ENCODE peak calls at places on chromosome 14, in six cellular contexts. Z, A, J, Q, W and E are unnamed samples. For H3K4me1, the result is how much of the 10 kb centered on the place peaks cover.

GRCh38 chr14:104879201-104879982 is 14.3 kb downstream of the CEP170B start:
- DNase-seq in Z (no peak), A (no peak), J (peak), Q (no peak), W (no peak), E (no peak)

GRCh38 chr14:93976477-93977057 is at the start of gene ASB2:
- DNase-seq in Z (peak), A (no peak), J (peak), Q (peak), W (peak), E (no peak)

GRCh38 chr14:53180272-53181221 is 27.4 kb upstream of the DDHD1 start:
- DNase-seq in Z (no peak), A (peak), J (no peak), Q (no peak), W (peak), E (peak)

GRCh38 chr14:64684091-64684490 is 20.1 kb upstream of the PLEKHG3 start:
- DNase-seq in Z (peak), A (no peak), J (peak), Q (no peak), W (peak), E (no peak)

GRCh38 chr14:79809849-79810612 is 401.3 kb downstream of the DIO2 start:
- DNase-seq in Z (no peak), A (peak), J (no peak), Q (peak), W (peak), E (peak)

GRCh38 chr14:30193791-30194407 is 266.3 kb upstream of the PRKD1 start:
- DNase-seq in Z (no peak), A (no peak), J (no peak), Q (no peak), W (peak), E (no peak)

GRCh38 chr14:104253223-104253822 is 114.9 kb downstream of the KIF26A start:
- DNase-seq in Z (no peak), A (no peak), J (no peak), Q (no peak), W (no peak), E (no peak)

GRCh38 chr14:68628605-68629310 is 164.1 kb downstream of the ZFP36L1 start:
- DNase-seq in Z (no peak), A (peak), J (no peak), Q (no peak), W (no peak), E (no peak)

GRCh38 chr14:69643430-69644200 is 32.2 kb downstream of the SUSD6 start:
- DNase-seq in Z (peak), A (no peak), J (peak), Q (no peak), W (peak), E (no peak)

GRCh38 chr14:105437723-105438500 is 18.3 kb downstream of the MTA1 start:
- DNase-seq in Z (no peak), A (no peak), J (no peak), Q (no peak), W (no peak), E (no peak)

GRCh38 chr14:65352964-65353530 is 59.5 kb upstream of the FUT8 start:
- DNase-seq in Z (no peak), A (no peak), J (no peak), Q (peak), W (no peak), E (no peak)

GRCh38 chr14:96698846-96699543 is 98.2 kb upstream of the VRK1 start:
- DNase-seq in Z (no peak), A (no peak), J (no peak), Q (no peak), W (no peak), E (no peak)

GRCh38 chr14:39374846-39375245 is 57.4 kb downstream of the FBXO33 start:
- DNase-seq in Z (no peak), A (no peak), J (no peak), Q (no peak), W (peak), E (peak)

GRCh38 chr14:105411017-105411941 is 8.3 kb upstream of the MTA1 start:
- DNase-seq in Z (peak), A (peak), J (peak), Q (no peak), W (peak), E (peak)

GRCh38 chr14:89279649-89280232 is 137.3 kb downstream of the FOXN3 start:
- DNase-seq in Z (no peak), A (no peak), J (no peak), Q (no peak), W (no peak), E (no peak)

GRCh38 chr14:103999795-104000440 is 57.6 kb upstream of the RD3L start:
- DNase-seq in Z (no peak), A (no peak), J (no peak), Q (no peak), W (no peak), E (no peak)

GRCh38 chr14:65164068-65164824 is 61.9 kb upstream of the MAX start:
- DNase-seq in Z (no peak), A (peak), J (no peak), Q (peak), W (peak), E (peak)

GRCh38 chr14:36941783-36942521 is 230.5 kb downstream of the SLC25A21 start:
- DNase-seq in Z (peak), A (peak), J (peak), Q (peak), W (peak), E (peak)

GRCh38 chr14:80049055-80049454 is 162.2 kb downstream of the DIO2 start:
- DNase-seq in Z (no peak), A (no peak), J (no peak), Q (no peak), W (peak), E (no peak)

GRCh38 chr14:59919582-59920377 is at the start of gene LRRC9:
- DNase-seq in Z (no peak), A (peak), J (peak), Q (no peak), W (no peak), E (peak)

GRCh38 chr14:24381363-24382102 is 13.5 kb downstream of the NFATC4 start:
- DNase-seq in Z (no peak), A (no peak), J (no peak), Q (no peak), W (no peak), E (no peak)

GRCh38 chr14:100070310-100070709 is 5.1 kb downstream of the EVL start:
- DNase-seq in Z (no peak), A (no peak), J (no peak), Q (no peak), W (no peak), E (no peak)

GRCh38 chr14:76289276-76289675 is 86.7 kb upstream of the ESRRB start:
- DNase-seq in Z (no peak), A (no peak), J (no peak), Q (no peak), W (no peak), E (no peak)

GRCh38 chr14:96626121-96626768 is 124.1 kb downstream of the PAPOLA start:
- DNase-seq in Z (no peak), A (no peak), J (peak), Q (no peak), W (no peak), E (no peak)

GRCh38 chr14:94113908-94114588 is 3.5 kb downstream of the IFI27 start:
- DNase-seq in Z (peak), A (no peak), J (no peak), Q (no peak), W (peak), E (no peak)

DNA sequence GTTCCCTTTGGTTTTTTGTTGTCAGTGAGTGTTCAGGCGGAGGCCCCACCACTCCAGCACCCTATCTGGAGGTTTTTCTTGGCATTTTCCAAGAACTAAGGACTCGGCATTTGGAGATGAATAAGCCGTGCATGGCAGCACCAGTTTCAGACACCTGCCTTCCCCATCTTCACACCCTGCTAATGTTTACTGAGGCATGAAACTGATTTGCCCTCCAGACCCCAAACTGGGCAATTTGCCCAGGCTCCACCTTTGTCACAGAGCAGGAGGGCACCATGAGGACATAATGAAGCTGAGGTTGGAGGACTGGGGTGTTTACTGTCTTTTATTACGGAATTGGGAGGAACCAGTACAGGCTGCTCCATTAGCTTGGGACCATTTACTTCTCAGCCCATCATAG is 113.4 kb downstream of the LGMN start:
- DNase-seq in Z (no peak), A (no peak), J (peak), Q (no peak), W (no peak), E (no peak)
- H3K27ac ChIP-seq in Z (no peak), A (no peak), J (no peak), Q (no peak), W (no peak), E (no peak)

GRCh38 chr14:54933006-54933405 is 30.4 kb upstream of the GCH1 start:
- DNase-seq in Z (no peak), A (no peak), J (no peak), Q (no peak), W (no peak), E (no peak)
- H3K4me1 ChIP-seq in Z (under half), A (under half), J (under half), Q (under half), W (under half), E (under half)

GRCh38 chr14:61545716-61546455 is 149.4 kb upstream of the HIF1A start:
- DNase-seq in Z (no peak), A (no peak), J (no peak), Q (no peak), W (no peak), E (no peak)

GRCh38 chr14:61542848-61543790 is 152.2 kb upstream of the HIF1A start:
- DNase-seq in Z (no peak), A (no peak), J (no peak), Q (no peak), W (no peak), E (no peak)

GRCh38 chr14:61547186-61548121 is 147.9 kb upstream of the HIF1A start:
- DNase-seq in Z (no peak), A (no peak), J (no peak), Q (no peak), W (peak), E (no peak)

GRCh38 chr14:61543946-61544345 is 151.4 kb upstream of the HIF1A start:
- DNase-seq in Z (no peak), A (no peak), J (no peak), Q (no peak), W (no peak), E (no peak)

GRCh38 chr14:61544448-61545202 is 150.7 kb upstream of the HIF1A start:
- DNase-seq in Z (no peak), A (no peak), J (no peak), Q (no peak), W (no peak), E (no peak)
- H3K27ac ChIP-seq in Z (peak), A (no peak), J (peak), Q (no peak), W (peak), E (no peak)

DNA sequence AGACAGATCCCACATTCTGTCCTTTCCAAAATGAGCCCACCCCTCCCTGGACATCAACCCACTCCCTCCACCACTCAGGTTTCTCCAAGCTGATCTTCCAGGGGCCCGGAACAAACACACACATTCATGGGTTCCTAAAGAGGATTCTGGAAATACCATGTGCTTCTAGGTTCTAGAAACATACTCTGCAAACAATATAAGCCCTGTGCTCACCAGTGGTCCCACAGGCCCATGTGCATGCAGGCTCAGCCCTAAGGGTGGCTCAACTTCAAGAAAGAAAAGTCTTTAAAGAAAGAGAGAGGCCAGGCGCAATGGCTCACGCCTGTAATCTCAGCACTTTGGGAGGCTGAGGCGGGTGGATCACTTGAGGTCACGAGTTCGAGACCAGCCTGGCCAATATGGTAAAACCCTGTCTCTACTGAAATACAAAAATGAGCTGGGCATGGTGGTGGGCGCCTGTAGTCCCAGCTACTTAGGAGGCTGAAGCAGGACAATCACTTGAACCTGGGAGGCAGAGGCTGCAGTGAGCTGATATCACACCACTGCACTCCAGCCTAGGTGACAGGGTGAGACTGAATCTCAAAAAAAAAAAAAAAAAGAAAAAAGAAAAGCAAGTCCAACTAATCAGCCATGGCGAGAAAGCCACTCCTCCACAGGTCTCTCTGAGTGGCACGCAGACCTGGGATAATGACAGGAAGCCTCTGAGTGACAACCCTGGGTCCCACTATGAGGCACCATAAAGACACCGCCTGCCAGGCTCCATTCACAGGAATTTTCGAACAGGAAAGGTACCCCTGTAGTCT is 59.5 kb upstream of the PNMA1 start:
- DNase-seq in Z (peak), A (no peak), J (no peak), Q (no peak), W (no peak), E (peak)
- H3K4me1 ChIP-seq in Z (under half), A (under half), J (half or more), Q (half or more), W (under half), E (under half)

GRCh38 chr14:95125156-95125555 is 32.2 kb downstream of the DICER1 start:
- DNase-seq in Z (no peak), A (no peak), J (no peak), Q (no peak), W (no peak), E (no peak)
- H3K27ac ChIP-seq in Z (no peak), A (peak), J (peak), Q (no peak), W (peak), E (no peak)

GRCh38 chr14:47966411-47966810 is 291.0 kb upstream of the MDGA2 start:
- DNase-seq in Z (no peak), A (no peak), J (no peak), Q (no peak), W (no peak), E (no peak)
- H3K4me1 ChIP-seq in Z (under half), A (under half), J (under half), Q (under half), W (under half), E (under half)

GRCh38 chr14:23060536-23061260 is 3.4 kb upstream of the CDH24 start:
- DNase-seq in Z (no peak), A (no peak), J (no peak), Q (no peak), W (no peak), E (no peak)

GRCh38 chr14:23056956-23057756 is at the start of gene CDH24:
- DNase-seq in Z (peak), A (peak), J (peak), Q (peak), W (peak), E (peak)

GRCh38 chr14:23057757-23058653 is 685 bp upstream of the CDH24 start:
- DNase-seq in Z (peak), A (peak), J (peak), Q (peak), W (peak), E (peak)

GRCh38 chr14:23056257-23056955 is 914 bp downstream of the CDH24 start:
- DNase-seq in Z (peak), A (peak), J (peak), Q (peak), W (peak), E (peak)

GRCh38 chr14:23058654-23059504 is 1.6 kb upstream of the CDH24 start:
- DNase-seq in Z (no peak), A (no peak), J (peak), Q (no peak), W (no peak), E (no peak)
- H3K27ac ChIP-seq in Z (peak), A (peak), J (no peak), Q (no peak), W (no peak), E (peak)

GRCh38 chr14:49654511-49654910 is 19.5 kb upstream of the DNAAF2 start:
- DNase-seq in Z (no peak), A (no peak), J (no peak), Q (no peak), W (no peak), E (no peak)

DNA sequence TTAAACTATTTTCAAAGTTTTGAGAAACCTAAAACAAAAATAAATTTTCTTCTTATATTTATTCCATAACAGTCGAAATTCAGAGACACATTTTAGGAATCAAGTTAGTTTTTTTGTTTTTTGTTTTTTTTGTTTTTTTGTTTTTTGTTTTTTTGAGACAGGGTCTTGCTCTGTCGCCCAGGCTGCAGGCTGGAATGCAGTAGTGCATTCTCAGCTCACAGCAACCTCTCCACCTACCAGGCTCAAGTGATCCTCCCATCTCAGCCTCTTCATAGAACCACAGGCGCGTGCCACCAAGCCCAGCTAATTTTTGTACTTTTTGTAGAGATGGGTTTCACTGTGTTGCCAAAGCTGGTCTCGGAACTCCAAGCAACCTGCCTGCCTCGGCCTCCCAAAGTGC is 18.5 kb upstream of the DNAAF2 start:
- DNase-seq in Z (no peak), A (no peak), J (no peak), Q (no peak), W (no peak), E (no peak)
- H3K4me1 ChIP-seq in Z (under half), A (under half), J (under half), Q (under half), W (under half), E (under half)

DNA sequence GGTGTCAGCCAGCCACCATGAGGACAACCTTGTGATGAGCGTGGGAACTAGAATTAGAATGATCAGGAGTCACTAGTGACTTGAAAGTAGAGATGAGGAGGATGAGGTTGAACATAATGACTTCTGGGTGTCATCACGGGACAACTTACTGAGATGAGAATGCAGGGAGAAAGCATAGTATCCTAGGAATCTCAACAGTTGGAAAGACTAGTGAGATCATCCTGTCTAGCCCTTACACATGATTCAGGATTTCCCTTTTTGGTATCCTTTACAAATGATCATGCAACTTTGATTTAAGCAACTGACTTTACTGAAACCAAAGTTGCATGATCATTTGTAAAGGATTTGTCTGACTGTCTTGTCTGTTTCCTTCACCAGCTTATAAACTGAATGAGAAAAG is 51.8 kb upstream of the HIF1A start:
- DNase-seq in Z (no peak), A (no peak), J (no peak), Q (no peak), W (peak), E (no peak)
- H3K27ac ChIP-seq in Z (no peak), A (no peak), J (no peak), Q (no peak), W (no peak), E (no peak)